ENCODE peak calls at places on chromosomes 11 and 22, in eight cellular contexts. K is ovary, Y is K562, N is GM23338, C is nephron progenitor cell, P is coronary artery, Q is adrenal gland, X is fibroblast of pulmonary artery. W is an unnamed sample.
A peak's percentile ranks its signal among the peaks of the same experiment; 100 is the strongest.

GRCh38 chr22:42434283-42434682 is 2.1 kb upstream of the NFAM1 start:
- DNase-seq in C (no peak), X (no peak), Y (no peak), Q (no peak), P (no peak), N (no peak), K (no peak), W (no peak)

GRCh38 chr11:69529001-69529400 is 47.5 kb downstream of the LINC01488 start:
- DNase-seq in X (no peak), P (peak; percentile 63), Q (no peak), N (no peak), C (no peak), Y (no peak), K (no peak), W (no peak)

GRCh38 chr11:108732395-108732794 is 67.5 kb downstream of the DDX10 start:
- DNase-seq in Q (no peak), K (no peak), P (no peak), X (no peak), N (peak; percentile 8), Y (no peak), C (no peak), W (no peak)

GRCh38 chr11:15829312-15829711 is 527.0 kb downstream of the SOX6 start:
- DNase-seq in X (no peak), P (no peak), N (no peak), Y (no peak), K (no peak), Q (no peak), C (no peak), W (peak; percentile 19)

GRCh38 chr22:38243007-38243775 is 29.6 kb downstream of the TMEM184B start:
- DNase-seq in P (no peak), X (peak; percentile 57), C (peak; percentile 46), Q (peak; percentile 33), K (peak; percentile 77), Y (no peak), N (no peak), W (no peak)

GRCh38 chr11:68270334-68271022 is 1.3 kb downstream of the C11orf24 start:
- DNase-seq in P (no peak), N (no peak), Y (peak; percentile 8), K (no peak), X (no peak), C (no peak), Q (no peak), W (no peak)

GRCh38 chr11:65558002-65558784 is at the start of gene LTBP3:
- DNase-seq in Y (peak; percentile 85), X (peak; percentile 82), N (peak; percentile 80), P (peak; percentile 93), Q (peak; percentile 82), K (peak; percentile 88), C (peak; percentile 69), W (peak; percentile 80)

GRCh38 chr11:26676641-26677040 is 45.2 kb downstream of the SLC5A12 start:
- DNase-seq in K (no peak), C (no peak), N (no peak), X (no peak), Y (no peak), P (no peak), Q (no peak), W (no peak)

GRCh38 chr11:45142241-45142885 is 4.1 kb upstream of the PRDM11 start:
- DNase-seq in Q (no peak), C (no peak), P (no peak), X (peak; percentile 25), K (no peak), Y (no peak), N (no peak), W (no peak)

GRCh38 chr11:13118194-13118593 is 109.1 kb downstream of the RASSF10 start:
- DNase-seq in P (no peak), N (no peak), Q (no peak), X (peak; percentile 89), C (no peak), Y (no peak), K (no peak), W (no peak)

GRCh38 chr11:130625907-130626306 is 177.5 kb downstream of the ADAMTS15 start:
- DNase-seq in P (no peak), X (no peak), Q (no peak), C (no peak), K (no peak), Y (no peak), N (no peak), W (no peak)

GRCh38 chr11:46273511-46274205 is 3.8 kb upstream of the CREB3L1 start:
- DNase-seq in K (peak; percentile 30), Y (no peak), X (peak; percentile 56), Q (no peak), C (no peak), N (no peak), P (no peak), W (no peak)

GRCh38 chr11:132784441-132784840 is 747.9 kb downstream of the OPCML start:
- DNase-seq in P (no peak), Y (no peak), Q (no peak), K (no peak), N (no peak), X (peak; percentile 1), C (no peak), W (no peak)

GRCh38 chr11:13105237-13105844 is 96.2 kb downstream of the RASSF10 start:
- DNase-seq in P (no peak), C (no peak), K (peak; percentile 18), Q (no peak), Y (peak; percentile 67), X (no peak), N (no peak), W (no peak)

GRCh38 chr11:30855383-30856006 is 269.3 kb upstream of the MPPED2 start:
- DNase-seq in P (no peak), X (peak; percentile 31), Q (no peak), C (no peak), K (no peak), Y (no peak), N (no peak), W (peak; percentile 2)

GRCh38 chr11:128563942-128564641 is 23.3 kb downstream of the ETS1 start:
- DNase-seq in C (no peak), P (no peak), X (no peak), N (no peak), Q (no peak), Y (no peak), K (no peak), W (no peak)

GRCh38 chr22:19795617-19796008 is 35.0 kb downstream of the TBX1 start:
- DNase-seq in P (no peak), N (no peak), Q (no peak), X (no peak), C (no peak), Y (no peak), K (no peak), W (no peak)

GRCh38 chr11:57762235-57762866 is 749 bp downstream of the CTNND1 start:
- DNase-seq in Y (no peak), X (no peak), P (no peak), N (no peak), K (no peak), Q (no peak), C (no peak), W (no peak)

DNA sequence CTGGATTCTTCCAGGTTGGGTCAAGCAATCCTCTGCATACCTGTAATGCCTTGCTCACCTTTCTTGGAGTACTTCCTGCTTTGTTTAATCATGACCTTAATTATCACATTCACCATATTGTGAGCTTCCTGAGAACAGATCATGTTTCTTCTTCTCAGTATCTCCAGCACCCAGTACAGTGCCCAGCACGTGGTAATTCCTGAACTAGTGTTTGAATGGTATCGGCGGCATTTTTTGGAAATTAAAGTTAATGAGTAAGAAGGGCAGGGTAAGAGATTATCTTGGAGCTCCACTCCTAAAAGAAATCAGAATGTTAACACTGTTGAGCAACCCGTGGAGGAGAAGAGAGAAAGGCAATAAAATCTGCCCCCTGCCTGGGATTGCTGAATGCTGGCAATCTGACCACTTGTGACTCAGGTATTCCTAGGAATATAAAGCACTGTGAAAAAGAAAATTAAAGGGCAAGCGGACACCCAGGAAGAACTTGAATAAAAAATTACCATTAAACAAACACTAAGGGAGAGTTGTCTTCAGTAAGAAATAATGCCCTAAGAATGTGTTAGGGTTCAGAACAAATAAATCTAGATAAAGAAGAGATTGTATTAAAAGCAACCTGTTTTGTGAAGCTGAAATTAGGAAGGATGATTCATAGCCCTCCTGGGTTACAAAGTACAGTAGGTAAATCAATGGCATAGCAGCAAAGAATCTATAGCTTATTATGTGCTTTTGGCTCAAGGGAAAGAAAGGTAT is 92.9 kb downstream of the PDHX start:
- DNase-seq in C (no peak), N (no peak), X (peak; percentile 70), Q (no peak), P (no peak), K (no peak), Y (no peak), W (no peak)
- TF ChIP-seq CTCF in C (no peak), N (no peak), X (no peak), Q (no peak), P (no peak), K (no peak), Y (no peak), W (no peak)

GRCh38 chr22:32794449-32795213 is 6.9 kb upstream of the TIMP3 start:
- DNase-seq in P (no peak), N (peak; percentile 68), Q (no peak), X (no peak), C (no peak), K (no peak), Y (peak; percentile 9), W (no peak)
- TF ChIP-seq CTCF in P (no peak), N (peak; percentile 40), Q (no peak), X (no peak), C (no peak), K (no peak), Y (peak; percentile 28), W (no peak)

DNA sequence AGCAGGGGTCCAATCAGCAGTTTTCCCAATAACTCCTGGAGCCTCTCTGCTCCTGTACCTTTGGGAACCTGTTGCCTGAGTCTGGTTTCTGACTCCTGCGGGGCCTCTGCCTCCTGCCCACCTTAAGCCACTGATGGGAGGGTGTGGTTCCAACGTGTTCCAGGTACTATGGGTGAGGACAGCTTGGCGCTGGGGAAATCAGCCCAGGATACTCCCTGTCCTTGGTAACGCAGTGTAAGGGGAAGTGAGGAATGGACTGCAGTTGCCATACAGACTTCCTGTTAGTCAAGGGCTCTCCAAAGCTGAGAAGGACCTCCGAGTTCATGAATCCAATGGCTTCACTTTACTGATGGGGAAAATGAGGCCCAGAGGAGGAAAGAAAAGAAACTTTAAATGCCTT is 1.2 kb upstream of the MARK2 start:
- DNase-seq in K (no peak), Y (no peak), N (no peak), P (no peak), Q (peak; percentile 39), C (no peak), X (no peak), W (no peak)
- TF ChIP-seq CTCF in K (no peak), Y (no peak), N (no peak), P (no peak), Q (no peak), C (no peak), X (no peak), W (no peak)

GRCh38 chr11:96238563-96239166 is 104.3 kb downstream of the MAML2 start:
- DNase-seq in K (no peak), X (no peak), Y (no peak), Q (no peak), C (no peak), N (no peak), P (no peak), W (no peak)

GRCh38 chr11:96242971-96243647 is 99.9 kb downstream of the MAML2 start:
- DNase-seq in P (peak; percentile 98), N (peak; percentile 95), C (peak; percentile 84), Y (peak; percentile 92), X (peak; percentile 99), K (peak; percentile 92), Q (peak; percentile 91), W (peak; percentile 87)

GRCh38 chr11:96242191-96242845 is 100.7 kb downstream of the MAML2 start:
- DNase-seq in Q (no peak), K (no peak), N (no peak), Y (no peak), C (no peak), P (no peak), X (peak; percentile 77), W (no peak)

GRCh38 chr11:96237759-96238158 is 105.2 kb downstream of the MAML2 start:
- DNase-seq in C (no peak), K (no peak), P (no peak), Q (no peak), Y (no peak), N (no peak), X (no peak), W (no peak)

GRCh38 chr11:96241351-96241841 is 101.6 kb downstream of the MAML2 start:
- DNase-seq in P (no peak), Y (no peak), K (no peak), Q (no peak), C (no peak), N (peak; percentile 41), X (no peak), W (no peak)
- TF ChIP-seq CTCF in P (no peak), Y (no peak), K (no peak), Q (no peak), C (no peak), N (peak; percentile 32), X (no peak), W (no peak)

W was measured in GM13976.